ENCODE peak calls at places on chromosome 16, in eight cellular contexts. M is B cell, P is choroid plexus epithelial cell, E is nephron progenitor cell, X is coronary artery, I is AG09319, J is fibroblast of lung, D is OCI-LY7. A is an unnamed sample.

GRCh38 chr16:64933890-64934289 is 188.0 kb downstream of the CDH11 start:
- DNase-seq in M (no peak), P (peak), E (no peak), X (no peak), I (no peak), J (peak), D (no peak), A (no peak)

GRCh38 chr16:78984887-78985464 is 615.6 kb downstream of the MAF start:
- DNase-seq in M (no peak), P (no peak), E (peak), X (no peak), I (no peak), J (no peak), D (no peak), A (no peak)

GRCh38 chr16:8850279-8850885 is 18.4 kb downstream of the CARHSP1 start:
- DNase-seq in M (no peak), P (peak), E (no peak), X (no peak), I (no peak), J (peak), D (no peak), A (no peak)

GRCh38 chr16:57634171-57634570 is 5.7 kb downstream of the ADGRG1 start:
- DNase-seq in M (no peak), P (no peak), E (no peak), X (no peak), I (no peak), J (no peak), D (no peak), A (no peak)

GRCh38 chr16:46573008-46573833 is 48.0 kb downstream of the SHCBP1 start:
- DNase-seq in M (no peak), P (peak), E (no peak), X (no peak), I (peak), J (peak), D (no peak), A (no peak)

GRCh38 chr16:56847173-56847948 is 17.6 kb upstream of the SLC12A3 start:
- DNase-seq in M (no peak), P (no peak), E (no peak), X (no peak), I (no peak), J (peak), D (peak), A (no peak)

GRCh38 chr16:12215302-12216105 is 239.0 kb downstream of the SNX29 start:
- DNase-seq in M (no peak), P (no peak), E (no peak), X (no peak), I (no peak), J (no peak), D (peak), A (no peak)

GRCh38 chr16:79097090-79097489 is 503.4 kb downstream of the MAF start:
- DNase-seq in M (no peak), P (no peak), E (no peak), X (no peak), I (no peak), J (no peak), D (no peak), A (no peak)

GRCh38 chr16:10501016-10501607 is 79.3 kb downstream of the EMP2 start:
- DNase-seq in M (no peak), P (no peak), E (no peak), X (no peak), I (no peak), J (no peak), D (peak), A (no peak)

DNA sequence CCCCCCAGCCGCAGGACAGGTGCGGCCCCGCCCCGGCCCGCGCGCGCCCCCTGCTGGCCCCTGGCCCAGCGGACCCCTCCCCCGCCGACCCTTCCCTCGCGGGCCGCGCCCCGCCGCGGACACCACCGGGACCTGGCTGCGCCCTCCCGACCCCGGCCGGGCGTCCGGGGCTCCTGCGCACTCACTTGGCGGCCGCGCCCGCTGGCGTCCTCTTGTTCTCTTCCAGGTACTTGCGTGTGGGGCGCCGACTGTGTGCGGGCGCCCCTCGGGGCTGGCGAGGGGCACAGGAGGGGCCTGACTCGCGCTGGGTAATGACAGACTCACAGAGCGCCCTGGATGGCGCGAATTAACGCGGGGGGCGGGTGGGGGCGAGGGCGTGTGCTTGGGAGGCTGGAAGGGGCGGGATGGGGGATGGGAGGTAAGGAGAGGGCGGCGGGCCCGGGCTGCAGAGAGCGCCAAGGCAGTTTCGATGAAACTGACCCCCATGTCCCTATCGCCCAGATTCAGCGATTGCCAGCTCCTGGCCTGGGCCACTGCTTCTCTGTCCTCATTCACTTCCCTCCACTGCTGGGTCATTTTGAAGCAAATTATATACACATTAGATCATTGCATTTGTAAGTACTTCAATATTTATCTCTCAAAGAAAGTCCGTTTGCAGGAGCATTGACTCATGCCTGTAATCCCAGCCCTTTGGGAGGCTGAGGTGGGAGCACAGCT is 445 bp upstream of the DBNDD1 start:
- DNase-seq in M (no peak), P (peak), E (peak), X (no peak), I (no peak), J (peak), D (peak), A (no peak)
- TF ChIP-seq CTCF in M (no peak), P (peak), E (no peak), X (no peak), I (no peak), J (peak), D (peak), A (peak)

GRCh38 chr16:81765111-81765919 is 13.8 kb upstream of the PLCG2 start:
- DNase-seq in M (no peak), P (no peak), E (no peak), X (no peak), I (no peak), J (no peak), D (no peak), A (peak)
- TF ChIP-seq CTCF in M (no peak), P (no peak), E (no peak), X (no peak), I (no peak), J (no peak), D (no peak), A (no peak)

DNA sequence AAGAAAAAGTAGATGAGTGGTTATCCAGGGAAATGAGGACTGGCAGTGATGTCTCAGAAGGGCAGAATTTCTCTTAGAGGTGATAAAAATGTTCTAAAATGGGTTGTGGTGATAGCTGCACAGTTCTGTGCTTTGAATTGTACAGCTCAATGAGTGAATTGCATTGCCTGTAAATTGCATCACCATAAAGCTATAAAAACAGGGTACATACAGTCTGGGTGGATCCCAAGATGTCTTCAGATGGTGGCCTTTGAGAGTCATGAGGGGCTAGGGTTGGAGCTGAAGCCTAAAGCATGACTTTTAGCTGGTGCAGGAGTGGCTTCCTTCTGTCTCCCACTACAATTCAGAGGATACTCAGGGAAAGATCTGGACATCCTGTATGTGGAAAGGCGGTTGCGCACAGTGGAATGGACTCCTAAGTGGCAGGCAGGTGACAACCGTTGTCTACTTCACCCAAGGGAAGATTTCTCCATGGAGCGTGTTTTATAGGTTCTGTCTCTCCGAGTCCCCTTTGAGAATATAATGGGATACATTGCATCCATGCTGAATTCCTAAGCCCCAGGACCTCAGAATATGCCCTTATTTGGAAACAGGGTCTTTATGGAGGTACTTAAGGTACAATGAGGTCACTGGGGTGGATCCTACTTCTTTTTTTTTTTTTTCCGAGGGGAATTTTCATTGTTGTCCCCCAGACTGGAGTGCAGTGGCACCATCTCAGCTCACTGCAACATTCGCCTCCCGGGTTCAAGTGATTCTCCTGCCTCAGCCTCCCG is 1.6 kb upstream of the IL32 start:
- DNase-seq in M (no peak), P (no peak), E (no peak), X (no peak), I (no peak), J (no peak), D (no peak), A (no peak)
- TF ChIP-seq CTCF in M (no peak), P (no peak), E (no peak), X (no peak), I (no peak), J (no peak), D (no peak), A (no peak)

DNA sequence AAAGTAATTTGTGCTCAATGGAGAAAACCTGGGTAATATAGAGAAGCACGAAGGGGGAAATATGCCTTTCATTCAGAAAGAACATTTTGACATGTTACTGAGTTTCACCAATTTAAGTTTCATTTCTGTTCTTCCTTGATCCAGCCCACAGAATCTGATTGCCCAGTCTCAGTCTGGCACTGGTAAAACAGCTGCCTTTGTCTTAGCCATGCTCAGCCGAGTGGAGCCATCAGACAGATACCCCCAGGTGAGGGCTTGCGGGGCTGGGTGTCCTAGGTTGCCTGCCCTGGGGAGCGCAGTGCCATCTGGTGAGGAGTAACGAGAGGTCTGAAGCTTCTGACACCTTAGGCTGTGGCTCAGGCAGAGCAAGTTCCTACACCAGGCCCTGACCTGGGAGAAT is 17.7 kb downstream of the DDX19A start:
- DNase-seq in M (no peak), P (no peak), E (no peak), X (no peak), I (no peak), J (no peak), D (no peak), A (no peak)
- TF ChIP-seq CTCF in M (no peak), P (no peak), E (no peak), X (no peak), I (no peak), J (no peak), D (no peak), A (no peak)

GRCh38 chr16:83402160-83402794 is 405.5 kb upstream of the HSBP1 start:
- DNase-seq in M (no peak), P (no peak), E (no peak), X (no peak), I (no peak), J (peak), D (no peak), A (no peak)
- TF ChIP-seq CTCF in M (no peak), P (peak), E (no peak), X (no peak), I (no peak), J (no peak), D (peak), A (no peak)

A was measured in osteocyte.